ENCODE peak calls at places on chromosomes 13 and 19, in five cellular contexts. Q is neuronal stem cell, M is H9, E is IMR-90, S is mesenchymal stem cell. L is an unnamed sample.

GRCh38 chr13:26343816-26344215 is 89.9 kb downstream of the CDK8 start:
- DNase-seq in E (no peak), S (peak), M (no peak), Q (no peak), L (peak)

GRCh38 chr13:93037780-93038179 is 188.8 kb upstream of the GPC6 start:
- DNase-seq in E (no peak), M (no peak), Q (no peak), S (no peak), L (no peak)

GRCh38 chr19:28221736-28222135 is 991.2 kb downstream of the UQCRFS1 start:
- DNase-seq in M (no peak), Q (no peak), S (no peak), E (no peak), L (peak)

GRCh38 chr13:100532090-100532766 is 56.4 kb downstream of the GGACT start:
- DNase-seq in M (peak), S (no peak), E (no peak), Q (no peak), L (no peak)

GRCh38 chr19:48398329-48399235 is 5.1 kb downstream of the GRIN2D start:
- DNase-seq in S (peak), M (peak), Q (peak), E (peak), L (peak)

GRCh38 chr19:58538257-58539168 is 5.4 kb upstream of the TRIM28 start:
- DNase-seq in E (no peak), S (no peak), M (peak), Q (peak), L (peak)

GRCh38 chr19:55041627-55042343 is 3.7 kb upstream of the GP6 start:
- DNase-seq in E (no peak), S (no peak), Q (no peak), M (no peak), L (no peak)

GRCh38 chr19:39160889-39161672 is 35.5 kb downstream of the PAK4 start:
- DNase-seq in Q (no peak), E (peak), M (no peak), S (peak), L (no peak)

GRCh38 chr13:20182231-20182846 is 10.4 kb downstream of the GJB2 start:
- DNase-seq in S (peak), M (peak), Q (peak), E (peak), L (peak)

GRCh38 chr19:5326986-5327623 is 13.5 kb downstream of the PTPRS start:
- DNase-seq in S (no peak), E (no peak), Q (no peak), M (no peak), L (no peak)

GRCh38 chr19:35513231-35513974 is at the start of gene DMKN:
- DNase-seq in Q (no peak), M (peak), S (peak), E (peak), L (peak)

GRCh38 chr13:84430441-84430840 is 548.2 kb upstream of the SLITRK1 start:
- DNase-seq in S (peak), M (no peak), Q (no peak), E (peak), L (peak)

GRCh38 chr13:28820099-28821051 is at the start of gene MTUS2:
- DNase-seq in M (peak), Q (peak), E (no peak), S (peak), L (peak)

GRCh38 chr13:106083620-106084350 is 451.7 kb downstream of the EFNB2 start:
- DNase-seq in E (peak), M (peak), S (peak), Q (no peak), L (peak)

GRCh38 chr13:41588899-41589298 is 131.5 kb downstream of the RGCC start:
- DNase-seq in M (no peak), S (peak), E (peak), Q (no peak), L (peak)

GRCh38 chr13:40813662-40814454 is 24.4 kb downstream of the SLC25A15 start:
- DNase-seq in Q (no peak), S (peak), M (peak), E (peak), L (peak)

GRCh38 chr19:46451352-46451751 is 20.0 kb downstream of the PNMA8A start:
- DNase-seq in M (no peak), S (no peak), Q (no peak), E (no peak), L (no peak)

GRCh38 chr13:52016296-52016695 is 4.1 kb downstream of the ALG11 start:
- DNase-seq in S (no peak), M (no peak), Q (no peak), E (no peak), L (no peak)

GRCh38 chr13:50527612-50528509 is 315.6 kb downstream of the DLEU7 start:
- DNase-seq in S (no peak), E (no peak), Q (no peak), M (no peak), L (no peak)

GRCh38 chr19:38452430-38453366 is 19.2 kb downstream of the RYR1 start:
- DNase-seq in Q (no peak), E (no peak), S (no peak), M (peak), L (peak)

GRCh38 chr13:112761701-112762689 is 72.2 kb downstream of the ATP11A start:
- DNase-seq in M (no peak), S (peak), E (peak), Q (no peak), L (peak)

GRCh38 chr13:109400192-109400591 is 386.2 kb downstream of the IRS2 start:
- DNase-seq in M (peak), E (no peak), S (no peak), Q (no peak), L (peak)

GRCh38 chr19:7988307-7988706 is 17.1 kb downstream of the ELAVL1 start:
- DNase-seq in E (no peak), M (no peak), Q (no peak), S (no peak), L (peak)

GRCh38 chr19:47446534-47447469 is 24.9 kb downstream of the SLC8A2 start:
- DNase-seq in S (peak), E (no peak), M (peak), Q (no peak), L (peak)

GRCh38 chr19:18090545-18091216 is 3.9 kb upstream of the IL12RB1 start:
- DNase-seq in M (no peak), Q (no peak), S (no peak), E (peak), L (no peak)

GRCh38 chr19:36573020-36573947 is at the start of gene ZNF529:
- DNase-seq in Q (peak), S (peak), E (peak), M (peak), L (peak)

GRCh38 chr13:111508164-111508870 is 187.9 kb downstream of the TEX29 start:
- DNase-seq in S (no peak), M (no peak), Q (no peak), E (no peak), L (no peak)

GRCh38 chr19:29636553-29637325 is 28.5 kb upstream of the PLEKHF1 start:
- DNase-seq in Q (no peak), E (no peak), M (no peak), S (no peak), L (no peak)

GRCh38 chr19:46574533-46574932 is 26.6 kb upstream of the CALM3 start:
- DNase-seq in E (no peak), M (no peak), S (no peak), Q (no peak), L (peak)

GRCh38 chr13:93771229-93771628 is 544.6 kb downstream of the GPC6 start:
- DNase-seq in S (no peak), M (no peak), Q (peak), E (no peak), L (no peak)

GRCh38 chr13:27034678-27035111 is 136.9 kb downstream of the USP12 start:
- DNase-seq in E (no peak), M (peak), S (peak), Q (no peak), L (peak)

GRCh38 chr19:38845374-38846024 is 4.3 kb downstream of the HNRNPL start:
- DNase-seq in M (no peak), S (no peak), E (no peak), Q (no peak), L (no peak)

GRCh38 chr13:42007844-42008243 is 40.6 kb upstream of the DGKH start:
- DNase-seq in S (peak), Q (no peak), M (no peak), E (peak), L (no peak)

GRCh38 chr13:114053026-114053425 is 79.2 kb upstream of the C13orf46 start:
- DNase-seq in S (peak), M (no peak), E (peak), Q (no peak), L (no peak)

DNA sequence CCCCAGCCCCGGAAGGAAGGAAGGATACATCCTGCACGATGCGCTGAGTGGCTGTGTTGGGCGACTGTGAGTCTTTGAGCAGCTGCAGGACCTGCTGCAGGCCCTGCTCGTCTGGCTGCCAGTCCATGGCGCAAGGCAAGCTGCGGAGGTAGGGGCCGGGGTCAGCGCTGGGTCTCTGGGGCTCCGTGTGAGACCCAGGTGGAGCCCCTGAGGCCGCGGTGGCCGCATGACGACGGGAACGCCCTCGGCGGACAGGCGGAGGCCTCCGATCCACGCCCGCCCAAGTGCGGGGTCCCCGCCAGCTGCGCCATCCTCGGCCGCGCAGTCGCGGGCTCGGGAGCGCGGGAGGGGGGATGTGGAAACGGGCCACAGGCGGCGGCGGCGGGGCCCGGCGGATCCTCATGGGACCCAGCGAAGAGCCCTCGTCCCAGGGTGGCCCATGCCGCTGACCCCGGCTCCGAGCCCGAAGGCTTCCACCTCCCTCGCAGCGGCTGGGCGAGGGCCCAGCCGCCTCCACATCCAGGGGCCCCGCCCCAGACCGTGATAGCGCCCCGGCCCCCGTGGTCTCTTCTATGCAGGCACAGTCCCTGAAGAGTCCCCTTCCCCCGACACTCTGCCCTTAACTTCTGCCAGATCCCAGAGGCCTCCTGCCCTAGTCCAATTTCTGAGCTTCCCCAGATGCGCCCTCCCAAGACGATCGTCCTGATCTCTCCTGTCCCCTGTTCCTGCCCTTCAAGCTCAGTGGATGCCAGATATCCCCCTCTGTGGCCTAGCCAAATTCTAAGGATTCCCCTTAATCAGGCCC is 2.7 kb downstream of the TNPO2 start:
- DNase-seq in E (no peak), S (peak), Q (no peak), M (no peak), L (no peak)
- H2BK5ac ChIP-seq in E (peak), S (no peak), Q (peak), M (no peak), L (no peak)

DNA sequence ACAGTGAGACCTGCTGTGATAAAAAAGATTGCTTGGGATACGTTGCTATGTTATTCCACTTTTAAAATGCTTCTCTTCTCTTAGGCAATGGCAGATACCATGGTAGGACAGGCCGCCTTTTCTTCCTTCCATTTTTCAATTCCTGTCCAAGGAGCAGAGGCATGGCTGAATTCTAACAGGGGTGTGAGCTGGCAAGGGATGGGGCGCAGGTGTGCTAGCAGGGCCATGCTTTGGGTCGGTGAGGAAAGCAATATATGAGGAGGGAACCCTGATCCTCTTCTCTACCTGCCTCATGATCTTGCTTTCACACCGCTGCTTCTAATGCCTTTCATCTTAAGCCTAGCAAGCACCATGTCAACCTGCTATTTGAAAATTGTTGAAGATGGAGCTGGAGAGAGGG is 225.0 kb downstream of the KATNAL1 start:
- DNase-seq in E (no peak), Q (no peak), S (no peak), M (no peak), L (no peak)
- H2BK5ac ChIP-seq in E (no peak), Q (no peak), S (no peak), M (no peak), L (no peak)

GRCh38 chr19:2495651-2496316 is 19.9 kb downstream of the GADD45B start:
- DNase-seq in Q (no peak), S (peak), M (no peak), E (no peak), L (no peak)
- H2BK5ac ChIP-seq in Q (no peak), S (no peak), M (no peak), E (peak), L (no peak)

GRCh38 chr19:44796701-44797115 is 12.2 kb upstream of the BCAM start:
- DNase-seq in S (peak), Q (no peak), M (peak), E (peak), L (peak)

GRCh38 chr19:44795398-44795987 is 13.4 kb upstream of the BCAM start:
- DNase-seq in M (no peak), S (no peak), Q (no peak), E (no peak), L (no peak)

GRCh38 chr19:44799627-44800257 is 9.2 kb upstream of the BCAM start:
- DNase-seq in M (no peak), E (no peak), Q (no peak), S (no peak), L (no peak)

GRCh38 chr19:44803442-44804428 is 5.2 kb upstream of the BCAM start:
- DNase-seq in E (no peak), Q (no peak), M (no peak), S (no peak), L (no peak)

DNA sequence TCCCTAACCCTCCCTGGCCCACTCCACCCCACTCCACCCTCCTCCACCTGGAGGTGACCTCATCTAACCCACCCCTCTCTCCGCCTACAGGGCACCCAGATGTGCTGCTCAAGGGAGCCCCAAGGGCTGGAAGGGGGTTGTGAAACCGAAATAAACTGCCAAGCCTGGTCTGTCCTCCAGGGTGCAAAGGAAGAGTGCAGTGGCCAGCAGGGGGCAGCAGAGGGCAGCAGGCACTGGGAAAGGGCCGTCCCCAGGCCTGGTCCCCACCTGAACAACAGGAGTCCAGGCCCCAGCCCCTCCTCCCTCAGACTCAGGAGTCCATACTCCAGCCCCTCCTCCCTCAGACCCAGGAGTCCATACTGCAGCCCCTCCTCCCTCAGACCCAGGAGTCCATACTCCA is 8.4 kb upstream of the BCAM start:
- DNase-seq in Q (peak), M (peak), E (peak), S (peak), L (peak)
- H2BK5ac ChIP-seq in Q (no peak), M (no peak), E (no peak), S (no peak), L (no peak)

GRCh38 chr19:12052057-12052570 is 647 bp downstream of the ZNF878 start:
- DNase-seq in S (peak), E (peak), M (no peak), Q (no peak), L (peak)

GRCh38 chr19:12047868-12048267 is 4.9 kb downstream of the ZNF878 start:
- DNase-seq in E (peak), Q (no peak), M (no peak), S (no peak), L (no peak)

GRCh38 chr19:12055784-12056183 is 3.0 kb upstream of the ZNF878 start:
- DNase-seq in E (no peak), M (no peak), S (no peak), Q (no peak), L (peak)

DNA sequence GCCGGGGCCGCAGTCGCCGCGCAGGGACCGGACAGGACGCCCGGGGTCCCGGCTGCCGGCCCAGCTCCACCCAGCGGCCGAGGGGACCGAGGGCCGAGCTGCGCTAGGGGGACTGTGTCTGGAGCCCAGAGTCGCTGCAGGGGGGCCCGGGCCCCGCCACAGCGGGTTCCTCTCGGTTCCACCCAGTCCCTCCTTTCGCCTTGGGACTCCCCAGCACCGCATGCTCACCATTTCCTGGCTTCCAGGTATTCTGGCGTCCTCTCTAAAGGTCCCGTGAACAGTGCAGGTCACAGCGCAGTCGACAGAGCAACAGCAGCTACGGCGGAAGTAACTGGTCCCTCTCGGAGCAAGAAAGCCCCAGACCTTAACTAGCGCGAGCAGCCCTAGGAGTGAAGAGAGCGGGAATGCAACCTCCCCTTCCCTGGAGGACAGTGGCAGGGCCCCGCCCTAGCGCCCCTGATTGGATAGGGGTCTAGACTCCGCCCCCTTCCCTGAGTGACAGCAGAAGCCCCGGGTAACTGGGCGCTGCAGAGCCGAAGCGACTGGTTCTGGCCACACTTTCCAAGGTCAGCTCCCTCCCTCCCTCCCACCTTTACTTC is at the start of gene ZNF878:
- DNase-seq in Q (peak), E (peak), S (peak), M (peak), L (peak)
- H2BK5ac ChIP-seq in Q (no peak), E (peak), S (no peak), M (no peak), L (peak)

DNA sequence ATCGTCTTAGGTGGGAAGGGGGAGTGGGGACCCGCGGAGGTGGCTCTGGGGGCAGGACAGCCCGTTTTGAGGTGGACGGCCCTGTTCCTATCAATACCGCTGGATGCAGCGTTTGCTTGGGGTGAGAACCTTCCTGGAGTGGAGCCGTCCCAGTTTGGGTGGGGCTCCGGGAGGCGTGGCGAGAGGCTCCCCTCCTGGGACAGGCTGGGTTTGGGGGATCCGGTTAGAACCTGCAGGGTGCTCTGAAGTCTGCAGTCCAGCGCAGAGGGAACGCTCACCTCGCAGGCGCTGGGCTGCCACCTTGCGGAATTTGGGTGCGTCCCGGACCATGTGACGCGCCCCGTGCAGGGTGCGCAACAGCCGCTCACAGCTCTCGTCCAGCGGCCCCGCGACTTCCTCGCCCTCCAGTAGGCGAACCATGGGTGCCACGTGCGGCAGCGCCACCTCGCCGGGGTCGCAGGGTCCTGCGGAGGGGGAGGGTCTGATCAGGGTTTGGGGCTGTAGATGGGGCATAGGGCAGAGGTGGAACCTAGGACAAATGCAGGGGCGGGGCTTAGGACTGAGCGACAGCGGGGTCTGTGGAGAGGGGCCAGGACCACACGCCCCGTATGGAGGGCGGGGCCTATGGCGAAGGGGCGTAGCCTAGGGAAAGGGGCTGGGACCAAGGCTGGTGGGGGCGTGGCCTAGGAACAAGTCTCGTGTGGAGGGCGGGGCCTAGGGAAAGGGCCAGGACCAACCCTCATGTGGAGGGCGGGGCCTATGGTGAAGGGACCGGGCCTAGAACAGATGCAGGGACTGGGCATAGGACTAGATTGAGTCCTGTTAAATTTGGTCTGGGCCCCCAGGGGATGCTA is 13.8 kb downstream of the SH2D3A start:
- DNase-seq in S (peak), E (peak), Q (peak), M (peak), L (peak)
- H2BK5ac ChIP-seq in S (no peak), E (no peak), Q (no peak), M (no peak), L (no peak)

GRCh38 chr19:43441736-43442135 is 23.7 kb downstream of the LYPD3 start:
- DNase-seq in E (no peak), M (no peak), S (no peak), Q (no peak), L (no peak)
- H2BK5ac ChIP-seq in E (no peak), M (no peak), S (no peak), Q (no peak), L (no peak)

GRCh38 chr19:56139847-56140582 is 1.1 kb upstream of the ZNF444 start:
- DNase-seq in Q (no peak), S (peak), M (no peak), E (no peak), L (no peak)
- H2BK5ac ChIP-seq in Q (no peak), S (peak), M (no peak), E (peak), L (no peak)

GRCh38 chr13:21546372-21546771 is 57.6 kb downstream of the MICU2 start:
- DNase-seq in E (no peak), Q (no peak), S (peak), M (no peak), L (no peak)
- H2BK5ac ChIP-seq in E (no peak), Q (no peak), S (no peak), M (no peak), L (no peak)